ENCODE peak calls at places on chromosome 9, in ten cellular contexts. One of them, this sample, is unnamed.

GRCh38 chr9:37413311-37413710 is 9.2 kb upstream of the GRHPR start:
- DNase-seq in colonic mucosa: no peak
- DNase-seq in GM10248: no peak
- DNase-seq in uterus: no peak
- DNase-seq in OCI-LY7: no peak
- DNase-seq in activated naive CD4-positive, alpha-beta T cell: no peak
- DNase-seq in activated CD4-positive, alpha-beta memory T cell treated with anti-CD3 and anti-CD28 coated beads for 36 hours: no peak
- DNase-seq in body of pancreas: no peak
- DNase-seq in substantia nigra: no peak
- DNase-seq in fibroblast of villous mesenchyme: no peak
- DNase-seq in this sample: no peak

GRCh38 chr9:2962471-2963172 is 118.7 kb upstream of the PUM3 start:
- DNase-seq in OCI-LY7: no peak
- DNase-seq in fibroblast of villous mesenchyme: no peak
- DNase-seq in activated CD4-positive, alpha-beta memory T cell treated with anti-CD3 and anti-CD28 coated beads for 36 hours: no peak
- DNase-seq in uterus: no peak
- DNase-seq in GM10248: no peak
- DNase-seq in substantia nigra: no peak
- DNase-seq in body of pancreas: no peak
- DNase-seq in activated naive CD4-positive, alpha-beta T cell: no peak
- DNase-seq in colonic mucosa: no peak
- DNase-seq in this sample: no peak

GRCh38 chr9:127904518-127904887 is 5.1 kb upstream of the ST6GALNAC6 start:
- DNase-seq in fibroblast of villous mesenchyme: no peak
- DNase-seq in uterus: peak; percentile 70
- DNase-seq in OCI-LY7: no peak
- DNase-seq in activated CD4-positive, alpha-beta memory T cell treated with anti-CD3 and anti-CD28 coated beads for 36 hours: peak; percentile 50
- DNase-seq in activated naive CD4-positive, alpha-beta T cell: no peak
- DNase-seq in colonic mucosa: peak; percentile 64
- DNase-seq in GM10248: no peak
- DNase-seq in substantia nigra: no peak
- DNase-seq in body of pancreas: peak; percentile 81
- DNase-seq in this sample: peak; percentile 77

GRCh38 chr9:114953917-114954316 is 23.5 kb upstream of the TNFSF8 start:
- DNase-seq in OCI-LY7: no peak
- DNase-seq in uterus: peak; percentile 16
- DNase-seq in colonic mucosa: peak; percentile 34
- DNase-seq in fibroblast of villous mesenchyme: peak; percentile 83
- DNase-seq in GM10248: no peak
- DNase-seq in activated naive CD4-positive, alpha-beta T cell: no peak
- DNase-seq in body of pancreas: peak; percentile 14
- DNase-seq in activated CD4-positive, alpha-beta memory T cell treated with anti-CD3 and anti-CD28 coated beads for 36 hours: peak; percentile 48
- DNase-seq in substantia nigra: no peak
- DNase-seq in this sample: no peak

GRCh38 chr9:121836382-121836885 is 185.0 kb downstream of the DAB2IP start:
- DNase-seq in GM10248: no peak
- DNase-seq in colonic mucosa: no peak
- DNase-seq in body of pancreas: no peak
- DNase-seq in fibroblast of villous mesenchyme: no peak
- DNase-seq in activated naive CD4-positive, alpha-beta T cell: no peak
- DNase-seq in activated CD4-positive, alpha-beta memory T cell treated with anti-CD3 and anti-CD28 coated beads for 36 hours: peak; percentile 4
- DNase-seq in uterus: peak; percentile 13
- DNase-seq in OCI-LY7: no peak
- DNase-seq in substantia nigra: no peak
- DNase-seq in this sample: no peak

GRCh38 chr9:25716220-25716872 is 38.1 kb upstream of the TUSC1 start:
- DNase-seq in activated CD4-positive, alpha-beta memory T cell treated with anti-CD3 and anti-CD28 coated beads for 36 hours: no peak
- DNase-seq in colonic mucosa: peak; percentile 23
- DNase-seq in GM10248: no peak
- DNase-seq in activated naive CD4-positive, alpha-beta T cell: no peak
- DNase-seq in substantia nigra: no peak
- DNase-seq in OCI-LY7: peak; percentile 7
- DNase-seq in body of pancreas: peak; percentile 50
- DNase-seq in fibroblast of villous mesenchyme: peak; percentile 5
- DNase-seq in uterus: no peak
- DNase-seq in this sample: no peak

GRCh38 chr9:109458453-109459211 is 39.5 kb downstream of the PTPN3 start:
- DNase-seq in fibroblast of villous mesenchyme: no peak
- DNase-seq in activated CD4-positive, alpha-beta memory T cell treated with anti-CD3 and anti-CD28 coated beads for 36 hours: no peak
- DNase-seq in OCI-LY7: no peak
- DNase-seq in colonic mucosa: no peak
- DNase-seq in substantia nigra: no peak
- DNase-seq in body of pancreas: no peak
- DNase-seq in GM10248: no peak
- DNase-seq in uterus: no peak
- DNase-seq in activated naive CD4-positive, alpha-beta T cell: no peak
- DNase-seq in this sample: no peak

GRCh38 chr9:134631881-134632280 is 9.7 kb upstream of the COL5A1 start:
- DNase-seq in substantia nigra: no peak
- DNase-seq in fibroblast of villous mesenchyme: no peak
- DNase-seq in GM10248: no peak
- DNase-seq in activated CD4-positive, alpha-beta memory T cell treated with anti-CD3 and anti-CD28 coated beads for 36 hours: no peak
- DNase-seq in uterus: no peak
- DNase-seq in body of pancreas: peak; percentile 1
- DNase-seq in activated naive CD4-positive, alpha-beta T cell: no peak
- DNase-seq in OCI-LY7: no peak
- DNase-seq in colonic mucosa: no peak
- DNase-seq in this sample: no peak

GRCh38 chr9:16871358-16872151 is 1.1 kb upstream of the BNC2 start:
- DNase-seq in activated CD4-positive, alpha-beta memory T cell treated with anti-CD3 and anti-CD28 coated beads for 36 hours: no peak
- DNase-seq in fibroblast of villous mesenchyme: peak; percentile 90
- DNase-seq in body of pancreas: no peak
- DNase-seq in OCI-LY7: no peak
- DNase-seq in uterus: peak; percentile 76
- DNase-seq in colonic mucosa: peak; percentile 43
- DNase-seq in GM10248: no peak
- DNase-seq in activated naive CD4-positive, alpha-beta T cell: no peak
- DNase-seq in substantia nigra: no peak
- DNase-seq in this sample: no peak

GRCh38 chr9:31323726-31324444 is 1060.6 kb upstream of the ACO1 start:
- DNase-seq in substantia nigra: no peak
- DNase-seq in activated naive CD4-positive, alpha-beta T cell: no peak
- DNase-seq in uterus: no peak
- DNase-seq in activated CD4-positive, alpha-beta memory T cell treated with anti-CD3 and anti-CD28 coated beads for 36 hours: no peak
- DNase-seq in body of pancreas: no peak
- DNase-seq in GM10248: no peak
- DNase-seq in colonic mucosa: no peak
- DNase-seq in fibroblast of villous mesenchyme: no peak
- DNase-seq in OCI-LY7: peak; percentile 49
- DNase-seq in this sample: peak; percentile 21

GRCh38 chr9:114416290-114416689 is 28.5 kb upstream of the AKNA start:
- DNase-seq in activated CD4-positive, alpha-beta memory T cell treated with anti-CD3 and anti-CD28 coated beads for 36 hours: no peak
- DNase-seq in GM10248: no peak
- DNase-seq in colonic mucosa: no peak
- DNase-seq in OCI-LY7: no peak
- DNase-seq in substantia nigra: no peak
- DNase-seq in uterus: no peak
- DNase-seq in fibroblast of villous mesenchyme: peak; percentile 16
- DNase-seq in body of pancreas: no peak
- DNase-seq in activated naive CD4-positive, alpha-beta T cell: no peak
- DNase-seq in this sample: no peak

GRCh38 chr9:96022445-96023031 is 147.0 kb downstream of the ERCC6L2 start:
- DNase-seq in uterus: no peak
- DNase-seq in colonic mucosa: peak; percentile 53
- DNase-seq in GM10248: peak; percentile 44
- DNase-seq in activated CD4-positive, alpha-beta memory T cell treated with anti-CD3 and anti-CD28 coated beads for 36 hours: peak; percentile 56
- DNase-seq in OCI-LY7: no peak
- DNase-seq in substantia nigra: no peak
- DNase-seq in activated naive CD4-positive, alpha-beta T cell: no peak
- DNase-seq in fibroblast of villous mesenchyme: no peak
- DNase-seq in body of pancreas: no peak
- DNase-seq in this sample: peak; percentile 79

GRCh38 chr9:928363-929042 is 48.0 kb upstream of the DMRT3 start:
- DNase-seq in colonic mucosa: no peak
- DNase-seq in substantia nigra: no peak
- DNase-seq in activated CD4-positive, alpha-beta memory T cell treated with anti-CD3 and anti-CD28 coated beads for 36 hours: peak; percentile 11
- DNase-seq in activated naive CD4-positive, alpha-beta T cell: no peak
- DNase-seq in fibroblast of villous mesenchyme: no peak
- DNase-seq in uterus: no peak
- DNase-seq in GM10248: peak; percentile 22
- DNase-seq in body of pancreas: no peak
- DNase-seq in OCI-LY7: peak; percentile 36
- DNase-seq in this sample: no peak

GRCh38 chr9:131492070-131492469 is 10.6 kb upstream of the POMT1 start:
- DNase-seq in GM10248: no peak
- DNase-seq in colonic mucosa: no peak
- DNase-seq in activated CD4-positive, alpha-beta memory T cell treated with anti-CD3 and anti-CD28 coated beads for 36 hours: no peak
- DNase-seq in body of pancreas: peak; percentile 29
- DNase-seq in OCI-LY7: no peak
- DNase-seq in activated naive CD4-positive, alpha-beta T cell: no peak
- DNase-seq in fibroblast of villous mesenchyme: no peak
- DNase-seq in substantia nigra: no peak
- DNase-seq in uterus: no peak
- DNase-seq in this sample: no peak

GRCh38 chr9:4339783-4340335 is 40.0 kb upstream of the GLIS3 start:
- DNase-seq in OCI-LY7: no peak
- DNase-seq in uterus: no peak
- DNase-seq in body of pancreas: no peak
- DNase-seq in activated naive CD4-positive, alpha-beta T cell: no peak
- DNase-seq in substantia nigra: no peak
- DNase-seq in colonic mucosa: no peak
- DNase-seq in activated CD4-positive, alpha-beta memory T cell treated with anti-CD3 and anti-CD28 coated beads for 36 hours: no peak
- DNase-seq in GM10248: no peak
- DNase-seq in fibroblast of villous mesenchyme: no peak
- DNase-seq in this sample: no peak

GRCh38 chr9:36113999-36114398 is 22.5 kb upstream of the GLIPR2 start:
- DNase-seq in fibroblast of villous mesenchyme: no peak
- DNase-seq in body of pancreas: no peak
- DNase-seq in activated CD4-positive, alpha-beta memory T cell treated with anti-CD3 and anti-CD28 coated beads for 36 hours: no peak
- DNase-seq in GM10248: no peak
- DNase-seq in uterus: no peak
- DNase-seq in activated naive CD4-positive, alpha-beta T cell: no peak
- DNase-seq in OCI-LY7: no peak
- DNase-seq in substantia nigra: no peak
- DNase-seq in colonic mucosa: no peak
- DNase-seq in this sample: no peak

GRCh38 chr9:34723141-34723540 is 13.2 kb upstream of the CCL21 start:
- DNase-seq in fibroblast of villous mesenchyme: no peak
- DNase-seq in colonic mucosa: no peak
- DNase-seq in uterus: no peak
- DNase-seq in body of pancreas: no peak
- DNase-seq in GM10248: no peak
- DNase-seq in activated CD4-positive, alpha-beta memory T cell treated with anti-CD3 and anti-CD28 coated beads for 36 hours: no peak
- DNase-seq in activated naive CD4-positive, alpha-beta T cell: no peak
- DNase-seq in substantia nigra: no peak
- DNase-seq in OCI-LY7: no peak
- DNase-seq in this sample: no peak

GRCh38 chr9:94554439-94555331 is at the start of gene PCAT7:
- DNase-seq in OCI-LY7: peak; percentile 89
- DNase-seq in colonic mucosa: peak; percentile 85
- DNase-seq in uterus: no peak
- DNase-seq in body of pancreas: peak; percentile 89
- DNase-seq in GM10248: peak; percentile 52
- DNase-seq in activated naive CD4-positive, alpha-beta T cell: no peak
- DNase-seq in fibroblast of villous mesenchyme: peak; percentile 76
- DNase-seq in substantia nigra: no peak
- DNase-seq in activated CD4-positive, alpha-beta memory T cell treated with anti-CD3 and anti-CD28 coated beads for 36 hours: peak; percentile 61
- DNase-seq in this sample: peak; percentile 81

GRCh38 chr9:106588601-106589000 is 274.4 kb upstream of the ZNF462 start:
- DNase-seq in uterus: no peak
- DNase-seq in OCI-LY7: no peak
- DNase-seq in activated CD4-positive, alpha-beta memory T cell treated with anti-CD3 and anti-CD28 coated beads for 36 hours: no peak
- DNase-seq in activated naive CD4-positive, alpha-beta T cell: no peak
- DNase-seq in substantia nigra: no peak
- DNase-seq in GM10248: no peak
- DNase-seq in fibroblast of villous mesenchyme: peak; percentile 33
- DNase-seq in body of pancreas: no peak
- DNase-seq in colonic mucosa: no peak
- DNase-seq in this sample: no peak

GRCh38 chr9:35162605-35163315 is 951 bp downstream of the UNC13B start:
- DNase-seq in colonic mucosa: no peak
- DNase-seq in activated naive CD4-positive, alpha-beta T cell: no peak
- DNase-seq in body of pancreas: no peak
- DNase-seq in GM10248: no peak
- DNase-seq in substantia nigra: no peak
- DNase-seq in fibroblast of villous mesenchyme: peak; percentile 13
- DNase-seq in uterus: no peak
- DNase-seq in OCI-LY7: peak; percentile 11
- DNase-seq in activated CD4-positive, alpha-beta memory T cell treated with anti-CD3 and anti-CD28 coated beads for 36 hours: no peak
- DNase-seq in this sample: no peak

GRCh38 chr9:105881654-105882349 is 187.5 kb downstream of the TMEM38B start:
- DNase-seq in fibroblast of villous mesenchyme: peak; percentile 50
- DNase-seq in OCI-LY7: peak; percentile 66
- DNase-seq in colonic mucosa: peak; percentile 59
- DNase-seq in uterus: peak; percentile 24
- DNase-seq in activated naive CD4-positive, alpha-beta T cell: peak; percentile 38
- DNase-seq in substantia nigra: no peak
- DNase-seq in activated CD4-positive, alpha-beta memory T cell treated with anti-CD3 and anti-CD28 coated beads for 36 hours: peak; percentile 76
- DNase-seq in GM10248: peak; percentile 57
- DNase-seq in body of pancreas: peak; percentile 62
- DNase-seq in this sample: peak; percentile 56

GRCh38 chr9:18386091-18386490 is 87.9 kb upstream of the ADAMTSL1 start:
- DNase-seq in fibroblast of villous mesenchyme: no peak
- DNase-seq in colonic mucosa: no peak
- DNase-seq in body of pancreas: no peak
- DNase-seq in uterus: no peak
- DNase-seq in OCI-LY7: no peak
- DNase-seq in GM10248: no peak
- DNase-seq in substantia nigra: no peak
- DNase-seq in activated CD4-positive, alpha-beta memory T cell treated with anti-CD3 and anti-CD28 coated beads for 36 hours: no peak
- DNase-seq in activated naive CD4-positive, alpha-beta T cell: no peak
- DNase-seq in this sample: no peak

GRCh38 chr9:90965141-90965910 is 163.7 kb downstream of the SYK start:
- DNase-seq in activated CD4-positive, alpha-beta memory T cell treated with anti-CD3 and anti-CD28 coated beads for 36 hours: no peak
- DNase-seq in GM10248: no peak
- DNase-seq in colonic mucosa: no peak
- DNase-seq in uterus: peak; percentile 26
- DNase-seq in fibroblast of villous mesenchyme: peak; percentile 34
- DNase-seq in OCI-LY7: no peak
- DNase-seq in body of pancreas: no peak
- DNase-seq in activated naive CD4-positive, alpha-beta T cell: no peak
- DNase-seq in substantia nigra: no peak
- DNase-seq in this sample: no peak

GRCh38 chr9:128628471-128629048 is 28.1 kb downstream of the DYNC2I2 start:
- DNase-seq in fibroblast of villous mesenchyme: no peak
- DNase-seq in GM10248: no peak
- DNase-seq in activated naive CD4-positive, alpha-beta T cell: no peak
- DNase-seq in colonic mucosa: no peak
- DNase-seq in activated CD4-positive, alpha-beta memory T cell treated with anti-CD3 and anti-CD28 coated beads for 36 hours: no peak
- DNase-seq in body of pancreas: peak; percentile 50
- DNase-seq in OCI-LY7: no peak
- DNase-seq in uterus: peak; percentile 46
- DNase-seq in substantia nigra: no peak
- DNase-seq in this sample: no peak

GRCh38 chr9:631596-631995 is 209.9 kb upstream of the DMRT1 start:
- DNase-seq in GM10248: no peak
- DNase-seq in uterus: no peak
- DNase-seq in body of pancreas: no peak
- DNase-seq in activated CD4-positive, alpha-beta memory T cell treated with anti-CD3 and anti-CD28 coated beads for 36 hours: no peak
- DNase-seq in OCI-LY7: no peak
- DNase-seq in activated naive CD4-positive, alpha-beta T cell: no peak
- DNase-seq in substantia nigra: no peak
- DNase-seq in colonic mucosa: no peak
- DNase-seq in fibroblast of villous mesenchyme: no peak
- DNase-seq in this sample: no peak

GRCh38 chr9:76620586-76620985 is 143.7 kb upstream of the PCA3 start:
- DNase-seq in substantia nigra: no peak
- DNase-seq in uterus: no peak
- DNase-seq in colonic mucosa: no peak
- DNase-seq in GM10248: no peak
- DNase-seq in body of pancreas: no peak
- DNase-seq in fibroblast of villous mesenchyme: no peak
- DNase-seq in activated naive CD4-positive, alpha-beta T cell: no peak
- DNase-seq in activated CD4-positive, alpha-beta memory T cell treated with anti-CD3 and anti-CD28 coated beads for 36 hours: no peak
- DNase-seq in OCI-LY7: no peak
- DNase-seq in this sample: no peak

GRCh38 chr9:112166176-112167140 is 8.6 kb downstream of the SUSD1 start:
- DNase-seq in activated CD4-positive, alpha-beta memory T cell treated with anti-CD3 and anti-CD28 coated beads for 36 hours: no peak
- DNase-seq in activated naive CD4-positive, alpha-beta T cell: no peak
- DNase-seq in substantia nigra: no peak
- DNase-seq in fibroblast of villous mesenchyme: peak; percentile 56
- DNase-seq in uterus: no peak
- DNase-seq in body of pancreas: peak; percentile 33
- DNase-seq in colonic mucosa: no peak
- DNase-seq in GM10248: no peak
- DNase-seq in OCI-LY7: no peak
- DNase-seq in this sample: no peak

GRCh38 chr9:94874316-94874715 is 147.8 kb downstream of the AOPEP start:
- DNase-seq in activated naive CD4-positive, alpha-beta T cell: no peak
- DNase-seq in substantia nigra: no peak
- DNase-seq in colonic mucosa: no peak
- DNase-seq in activated CD4-positive, alpha-beta memory T cell treated with anti-CD3 and anti-CD28 coated beads for 36 hours: no peak
- DNase-seq in GM10248: no peak
- DNase-seq in OCI-LY7: no peak
- DNase-seq in uterus: no peak
- DNase-seq in body of pancreas: no peak
- DNase-seq in fibroblast of villous mesenchyme: peak; percentile 72
- DNase-seq in this sample: no peak

This sample was measured in NCI-H2029.